ENCODE peak calls at places on chromosomes 13 and 19, in six cellular contexts. One of them, this sample, is unnamed.

GRCh38 chr19:41018736-41019290 is 27.7 kb downstream of the CYP2B6 start:
- DNase-seq in SJSA1: no peak
- DNase-seq in brain microvascular endothelial cell: no peak
- DNase-seq in mammary epithelial cell: no peak
- DNase-seq in body of pancreas: no peak
- DNase-seq in IMR-90: no peak
- DNase-seq in this sample: no peak

GRCh38 chr19:48405850-48406249 is 12.4 kb downstream of the GRIN2D start:
- DNase-seq in SJSA1: no peak
- DNase-seq in body of pancreas: no peak
- DNase-seq in brain microvascular endothelial cell: no peak
- DNase-seq in mammary epithelial cell: peak
- DNase-seq in IMR-90: peak
- DNase-seq in this sample: no peak

GRCh38 chr19:41546386-41546789 is 29.6 kb upstream of the CEACAM21 start:
- DNase-seq in brain microvascular endothelial cell: no peak
- DNase-seq in SJSA1: no peak
- DNase-seq in body of pancreas: no peak
- DNase-seq in IMR-90: no peak
- DNase-seq in mammary epithelial cell: no peak
- DNase-seq in this sample: no peak

GRCh38 chr19:49231804-49232203 is 74.2 kb downstream of the TRPM4 start:
- DNase-seq in body of pancreas: no peak
- DNase-seq in mammary epithelial cell: no peak
- DNase-seq in SJSA1: no peak
- DNase-seq in brain microvascular endothelial cell: no peak
- DNase-seq in IMR-90: no peak
- DNase-seq in this sample: no peak

GRCh38 chr19:55373318-55373992 is 3.2 kb upstream of the TMEM190 start:
- DNase-seq in mammary epithelial cell: no peak
- DNase-seq in SJSA1: no peak
- DNase-seq in body of pancreas: no peak
- DNase-seq in IMR-90: no peak
- DNase-seq in brain microvascular endothelial cell: no peak
- DNase-seq in this sample: no peak

GRCh38 chr19:48341006-48341405 is 15.7 kb downstream of the EMP3 start:
- DNase-seq in SJSA1: no peak
- DNase-seq in body of pancreas: peak
- DNase-seq in mammary epithelial cell: peak
- DNase-seq in IMR-90: peak
- DNase-seq in brain microvascular endothelial cell: no peak
- DNase-seq in this sample: no peak

GRCh38 chr19:615619-616018 is 17.7 kb downstream of the POLRMT start:
- DNase-seq in mammary epithelial cell: no peak
- DNase-seq in SJSA1: no peak
- DNase-seq in body of pancreas: peak
- DNase-seq in brain microvascular endothelial cell: no peak
- DNase-seq in IMR-90: no peak
- DNase-seq in this sample: no peak

GRCh38 chr13:42039457-42039945 is 8.9 kb upstream of the DGKH start:
- DNase-seq in brain microvascular endothelial cell: no peak
- DNase-seq in IMR-90: no peak
- DNase-seq in body of pancreas: no peak
- DNase-seq in SJSA1: no peak
- DNase-seq in mammary epithelial cell: no peak
- DNase-seq in this sample: no peak

GRCh38 chr19:11106477-11106876 is 17.2 kb downstream of the LDLR start:
- DNase-seq in SJSA1: no peak
- DNase-seq in IMR-90: no peak
- DNase-seq in mammary epithelial cell: no peak
- DNase-seq in body of pancreas: no peak
- DNase-seq in brain microvascular endothelial cell: no peak
- DNase-seq in this sample: no peak

GRCh38 chr13:62185631-62186256 is 770.1 kb upstream of the PCDH20 start:
- DNase-seq in body of pancreas: no peak
- DNase-seq in brain microvascular endothelial cell: no peak
- DNase-seq in SJSA1: no peak
- DNase-seq in mammary epithelial cell: no peak
- DNase-seq in IMR-90: no peak
- DNase-seq in this sample: no peak

GRCh38 chr13:41231786-41232185 is 31.6 kb downstream of the MTRF1 start:
- DNase-seq in body of pancreas: peak
- DNase-seq in IMR-90: peak
- DNase-seq in mammary epithelial cell: peak
- DNase-seq in brain microvascular endothelial cell: peak
- DNase-seq in SJSA1: no peak
- DNase-seq in this sample: no peak

GRCh38 chr13:50676602-50677001 is 166.9 kb downstream of the DLEU7 start:
- DNase-seq in body of pancreas: no peak
- DNase-seq in mammary epithelial cell: peak
- DNase-seq in brain microvascular endothelial cell: peak
- DNase-seq in SJSA1: no peak
- DNase-seq in IMR-90: peak
- DNase-seq in this sample: no peak

GRCh38 chr19:290539-291521 is at the start of gene PLPP2:
- DNase-seq in mammary epithelial cell: peak
- DNase-seq in SJSA1: no peak
- DNase-seq in body of pancreas: peak
- DNase-seq in brain microvascular endothelial cell: no peak
- DNase-seq in IMR-90: no peak
- DNase-seq in this sample: no peak

GRCh38 chr13:91280806-91281205 is 66.7 kb upstream of the MIR17HG start:
- DNase-seq in IMR-90: no peak
- DNase-seq in mammary epithelial cell: peak
- DNase-seq in brain microvascular endothelial cell: no peak
- DNase-seq in SJSA1: no peak
- DNase-seq in body of pancreas: no peak
- DNase-seq in this sample: no peak

GRCh38 chr19:11322269-11323024 is 17.0 kb downstream of the RAB3D start:
- DNase-seq in mammary epithelial cell: no peak
- DNase-seq in body of pancreas: no peak
- DNase-seq in IMR-90: peak
- DNase-seq in brain microvascular endothelial cell: no peak
- DNase-seq in SJSA1: peak
- DNase-seq in this sample: no peak

GRCh38 chr13:33145667-33146066 is 129.4 kb downstream of the KL start:
- DNase-seq in mammary epithelial cell: no peak
- DNase-seq in IMR-90: no peak
- DNase-seq in brain microvascular endothelial cell: no peak
- DNase-seq in SJSA1: no peak
- DNase-seq in body of pancreas: no peak
- DNase-seq in this sample: no peak

GRCh38 chr13:40228981-40229380 is 437.5 kb downstream of the FOXO1 start:
- DNase-seq in brain microvascular endothelial cell: no peak
- DNase-seq in mammary epithelial cell: no peak
- DNase-seq in SJSA1: no peak
- DNase-seq in body of pancreas: no peak
- DNase-seq in IMR-90: no peak
- DNase-seq in this sample: no peak

GRCh38 chr13:30739646-30740642 is 4.6 kb downstream of the ALOX5AP start:
- DNase-seq in mammary epithelial cell: peak
- DNase-seq in brain microvascular endothelial cell: peak
- DNase-seq in SJSA1: no peak
- DNase-seq in IMR-90: peak
- DNase-seq in body of pancreas: no peak
- DNase-seq in this sample: peak

GRCh38 chr13:29935309-29935981 is 85.0 kb upstream of the UBL3 start:
- DNase-seq in body of pancreas: no peak
- DNase-seq in mammary epithelial cell: no peak
- DNase-seq in IMR-90: no peak
- DNase-seq in SJSA1: no peak
- DNase-seq in brain microvascular endothelial cell: no peak
- DNase-seq in this sample: no peak

GRCh38 chr13:38785490-38785889 is 98.6 kb downstream of the FREM2 start:
- DNase-seq in SJSA1: no peak
- DNase-seq in body of pancreas: no peak
- DNase-seq in mammary epithelial cell: no peak
- DNase-seq in IMR-90: no peak
- DNase-seq in brain microvascular endothelial cell: no peak
- DNase-seq in this sample: no peak

GRCh38 chr13:38785047-38785446 is 98.2 kb downstream of the FREM2 start:
- DNase-seq in brain microvascular endothelial cell: no peak
- DNase-seq in mammary epithelial cell: no peak
- DNase-seq in SJSA1: no peak
- DNase-seq in body of pancreas: no peak
- DNase-seq in IMR-90: no peak
- DNase-seq in this sample: no peak

GRCh38 chr13:38783992-38784875 is 97.4 kb downstream of the FREM2 start:
- DNase-seq in mammary epithelial cell: no peak
- DNase-seq in body of pancreas: peak
- DNase-seq in brain microvascular endothelial cell: no peak
- DNase-seq in IMR-90: no peak
- DNase-seq in SJSA1: no peak
- DNase-seq in this sample: no peak

GRCh38 chr13:38787550-38787949 is 100.7 kb downstream of the FREM2 start:
- DNase-seq in IMR-90: no peak
- DNase-seq in body of pancreas: no peak
- DNase-seq in mammary epithelial cell: no peak
- DNase-seq in brain microvascular endothelial cell: no peak
- DNase-seq in SJSA1: no peak
- DNase-seq in this sample: no peak
- H3K4me3 ChIP-seq in IMR-90: no peak
- H3K4me3 ChIP-seq in body of pancreas: no peak
- H3K4me3 ChIP-seq in mammary epithelial cell: no peak
- H3K4me3 ChIP-seq in brain microvascular endothelial cell: no peak
- H3K4me3 ChIP-seq in SJSA1: no peak
- H3K4me3 ChIP-seq in this sample: no peak

GRCh38 chr19:29526730-29527499 is 1.1 kb downstream of the VSTM2B start:
- DNase-seq in body of pancreas: no peak
- DNase-seq in brain microvascular endothelial cell: no peak
- DNase-seq in IMR-90: no peak
- DNase-seq in SJSA1: no peak
- DNase-seq in mammary epithelial cell: peak
- DNase-seq in this sample: no peak
- H3K4me3 ChIP-seq in body of pancreas: no peak
- H3K4me3 ChIP-seq in brain microvascular endothelial cell: no peak
- H3K4me3 ChIP-seq in IMR-90: no peak
- H3K4me3 ChIP-seq in SJSA1: no peak
- H3K4me3 ChIP-seq in mammary epithelial cell: no peak
- H3K4me3 ChIP-seq in this sample: no peak

GRCh38 chr13:73060251-73061160 is 1.7 kb downstream of the KLF5 start:
- DNase-seq in IMR-90: peak
- DNase-seq in body of pancreas: peak
- DNase-seq in brain microvascular endothelial cell: peak
- DNase-seq in mammary epithelial cell: peak
- DNase-seq in SJSA1: no peak
- DNase-seq in this sample: peak
- H3K4me3 ChIP-seq in IMR-90: peak
- H3K4me3 ChIP-seq in body of pancreas: peak
- H3K4me3 ChIP-seq in brain microvascular endothelial cell: peak
- H3K4me3 ChIP-seq in mammary epithelial cell: peak
- H3K4me3 ChIP-seq in SJSA1: peak
- H3K4me3 ChIP-seq in this sample: peak

GRCh38 chr19:51702103-51702753 is 9.1 kb downstream of the SPACA6 start:
- DNase-seq in body of pancreas: peak
- DNase-seq in mammary epithelial cell: peak
- DNase-seq in SJSA1: no peak
- DNase-seq in IMR-90: peak
- DNase-seq in brain microvascular endothelial cell: no peak
- DNase-seq in this sample: no peak
- H3K4me3 ChIP-seq in body of pancreas: no peak
- H3K4me3 ChIP-seq in mammary epithelial cell: no peak
- H3K4me3 ChIP-seq in SJSA1: no peak
- H3K4me3 ChIP-seq in IMR-90: no peak
- H3K4me3 ChIP-seq in brain microvascular endothelial cell: no peak
- H3K4me3 ChIP-seq in this sample: no peak